ENCODE peak calls at places on chromosome 19, in ten cellular contexts. H is activated CD8-positive, alpha-beta memory T cell treated with anti-CD3 and anti-CD28 coated beads, Interleukin-2, amount 10 ng/mL, durations not matched to agents 7 days and 5 days; S is activated T-cell treated with anti-CD3 and anti-CD28 coated beads, Interleukin-2, amount 50 U/mL, for 4 hours; P is left cardiac atrium; A is lower lobe of right lung; V is activated naive CD4-positive, alpha-beta T cell treated with anti-CD3 and anti-CD28 coated beads, Interleukin-2, amount 50 U/mL, for 72 hours; U is activated CD8-positive, alpha-beta T cell treated with anti-CD3 and anti-CD28 coated beads, Interleukin-2, amount 10 ng/mL, durations not matched to agents 7 days and 5 days; E is activated B cell treated with CpG ODN at 0.5 μM for 24 hours; F is psoas muscle; Q is pancreas. T is an unnamed sample.

GRCh38 chr19:7188682-7189629 is 105.3 kb downstream of the INSR start:
- ATAC-seq in H (no peak), S (no peak), P (peak), A (peak), V (no peak), U (no peak), E (no peak), F (peak), Q (no peak), T (peak)

GRCh38 chr19:2274937-2275535 is 6.9 kb downstream of the PEAK3 start:
- ATAC-seq in H (no peak), S (no peak), P (peak), A (peak), V (no peak), U (no peak), E (no peak), F (peak), Q (peak), T (peak)

GRCh38 chr19:10679743-10680142 is 21.5 kb upstream of the QTRT1 start:
- ATAC-seq in H (no peak), S (no peak), P (no peak), A (no peak), V (no peak), U (no peak), E (no peak), F (no peak), Q (no peak), T (no peak)

GRCh38 chr19:54266133-54266532 is 9.1 kb upstream of the LILRB5 start:
- ATAC-seq in H (peak), S (peak), P (peak), A (peak), V (peak), U (peak), E (peak), F (no peak), Q (peak), T (peak)

GRCh38 chr19:12162513-12162881 is 399 bp upstream of the ZNF136 start:
- ATAC-seq in H (peak), S (peak), P (no peak), A (no peak), V (no peak), U (no peak), E (no peak), F (no peak), Q (no peak), T (no peak)

GRCh38 chr19:41363753-41364545 is at the start of gene B9D2:
- ATAC-seq in H (peak), S (peak), P (peak), A (peak), V (peak), U (peak), E (peak), F (peak), Q (peak), T (peak)

GRCh38 chr19:17755977-17756670 is 4.8 kb downstream of the FCHO1 start:
- ATAC-seq in H (no peak), S (no peak), P (no peak), A (no peak), V (no peak), U (no peak), E (no peak), F (no peak), Q (peak), T (no peak)

GRCh38 chr19:2043269-2043641 is 7.8 kb downstream of the MKNK2 start:
- ATAC-seq in H (no peak), S (no peak), P (no peak), A (no peak), V (no peak), U (no peak), E (no peak), F (no peak), Q (no peak), T (no peak)

GRCh38 chr19:4303778-4304508 is 455 bp upstream of the FSD1 start:
- ATAC-seq in H (peak), S (no peak), P (no peak), A (no peak), V (peak), U (no peak), E (no peak), F (no peak), Q (no peak), T (no peak)

GRCh38 chr19:3619631-3620012 is 7.0 kb downstream of the CACTIN start:
- ATAC-seq in H (no peak), S (no peak), P (no peak), A (no peak), V (no peak), U (no peak), E (no peak), F (no peak), Q (no peak), T (no peak)

GRCh38 chr19:47228168-47228936 is 2.6 kb downstream of the BBC3 start:
- ATAC-seq in H (peak), S (no peak), P (peak), A (peak), V (peak), U (peak), E (peak), F (no peak), Q (peak), T (no peak)

GRCh38 chr19:58279042-58279924 is 528 bp downstream of the ZNF8 start:
- ATAC-seq in H (peak), S (peak), P (peak), A (peak), V (peak), U (peak), E (no peak), F (peak), Q (peak), T (peak)

GRCh38 chr19:48746738-48747575 is at the start of gene IZUMO1:
- ATAC-seq in H (peak), S (peak), P (peak), A (peak), V (peak), U (peak), E (peak), F (peak), Q (peak), T (no peak)

GRCh38 chr19:18253716-18254115 is 20.5 kb downstream of the IQCN start:
- ATAC-seq in H (no peak), S (no peak), P (no peak), A (peak), V (no peak), U (no peak), E (peak), F (no peak), Q (no peak), T (peak)

GRCh38 chr19:18783958-18784785 is 6.9 kb downstream of the COMP start:
- ATAC-seq in H (no peak), S (no peak), P (no peak), A (no peak), V (no peak), U (no peak), E (no peak), F (no peak), Q (no peak), T (no peak)

GRCh38 chr19:1279782-1280341 is 4.5 kb downstream of the FAM174C start:
- ATAC-seq in H (no peak), S (no peak), P (peak), A (peak), V (no peak), U (peak), E (peak), F (peak), Q (peak), T (peak)

GRCh38 chr19:5974721-5975387 is 3.1 kb downstream of the RANBP3 start:
- ATAC-seq in H (no peak), S (peak), P (no peak), A (peak), V (peak), U (no peak), E (peak), F (no peak), Q (no peak), T (no peak)

GRCh38 chr19:29944415-29945012 is 2.5 kb downstream of the URI1 start:
- ATAC-seq in H (no peak), S (no peak), P (no peak), A (no peak), V (peak), U (no peak), E (no peak), F (no peak), Q (no peak), T (no peak)

GRCh38 chr19:45747513-45747912 is 14.3 kb downstream of the MEIOSIN start:
- ATAC-seq in H (no peak), S (no peak), P (no peak), A (no peak), V (no peak), U (no peak), E (no peak), F (no peak), Q (no peak), T (no peak)

GRCh38 chr19:13122275-13122878 is 4.3 kb downstream of the NACC1 start:
- ATAC-seq in H (no peak), S (no peak), P (no peak), A (no peak), V (no peak), U (no peak), E (no peak), F (no peak), Q (no peak), T (no peak)

GRCh38 chr19:21092107-21092506 is 10.1 kb downstream of the ZNF714 start:
- ATAC-seq in H (no peak), S (no peak), P (no peak), A (no peak), V (no peak), U (no peak), E (no peak), F (no peak), Q (peak), T (no peak)

GRCh38 chr19:16285769-16286564 is 38.7 kb upstream of the KLF2 start:
- ATAC-seq in H (no peak), S (no peak), P (no peak), A (peak), V (no peak), U (no peak), E (peak), F (peak), Q (peak), T (no peak)

GRCh38 chr19:45542234-45542668 is 35.0 kb downstream of the VASP start:
- ATAC-seq in H (no peak), S (no peak), P (no peak), A (no peak), V (no peak), U (no peak), E (no peak), F (no peak), Q (no peak), T (peak)

GRCh38 chr19:40599331-40600085 is 1.7 kb upstream of the LTBP4 start:
- ATAC-seq in H (no peak), S (no peak), P (no peak), A (no peak), V (no peak), U (no peak), E (no peak), F (no peak), Q (no peak), T (no peak)

GRCh38 chr19:54207908-54208783 is 7.5 kb downstream of the RPS9 start:
- ATAC-seq in H (no peak), S (peak), P (peak), A (peak), V (peak), U (no peak), E (peak), F (peak), Q (peak), T (peak)

T was measured in esophagus mucosa.